ENCODE peak calls at places on chromosomes 2 and 18, in nine cellular contexts. V is right cardiac atrium; B is caudate nucleus; W is uterus; P is CD4-positive, CD25-positive, alpha-beta regulatory T cell; T is brain microvascular endothelial cell; D is HL-60; H is thoracic aorta; M is pancreas. E is an unnamed sample.

GRCh38 chr2:190863946-190864345 is 16.7 kb upstream of the GLS start:
- DNase-seq in V (no peak), B (no peak), W (no peak), P (no peak), T (no peak), D (no peak), H (no peak), M (no peak), E (no peak)

GRCh38 chr2:120348134-120349103 is 2.5 kb downstream of the INHBB start:
- DNase-seq in V (no peak), B (no peak), W (no peak), P (no peak), T (no peak), D (no peak), H (no peak), M (no peak), E (no peak)

GRCh38 chr2:130986890-130987493 is 106.3 kb downstream of the FAM168B start:
- DNase-seq in V (no peak), B (no peak), W (no peak), P (no peak), T (no peak), D (no peak), H (no peak), M (no peak), E (no peak)

GRCh38 chr2:236565879-236566402 is 3.7 kb upstream of the ACKR3 start:
- DNase-seq in V (peak), B (no peak), W (no peak), P (no peak), T (no peak), D (no peak), H (no peak), M (no peak), E (no peak)

GRCh38 chr2:174106736-174107135 is 141.6 kb upstream of the SP3 start:
- DNase-seq in V (no peak), B (no peak), W (no peak), P (no peak), T (no peak), D (no peak), H (no peak), M (no peak), E (no peak)

GRCh38 chr2:238504181-238504711 is 77.5 kb downstream of the ASB1 start:
- DNase-seq in V (no peak), B (no peak), W (no peak), P (no peak), T (no peak), D (no peak), H (no peak), M (no peak), E (no peak)

GRCh38 chr2:7567646-7568045 is 650.4 kb downstream of the RNF144A start:
- DNase-seq in V (no peak), B (no peak), W (no peak), P (peak), T (no peak), D (no peak), H (no peak), M (no peak), E (no peak)

GRCh38 chr2:99881901-99882591 is 260.3 kb downstream of the AFF3 start:
- DNase-seq in V (no peak), B (no peak), W (peak), P (no peak), T (peak), D (no peak), H (no peak), M (no peak), E (no peak)

GRCh38 chr2:16773080-16773713 is 107.6 kb upstream of the CYRIA start:
- DNase-seq in V (peak), B (peak), W (no peak), P (no peak), T (peak), D (peak), H (no peak), M (no peak), E (no peak)

GRCh38 chr2:240586919-240587800 is 626 bp downstream of the CAPN10 start:
- DNase-seq in V (no peak), B (no peak), W (peak), P (peak), T (no peak), D (peak), H (no peak), M (peak), E (no peak)

GRCh38 chr18:70221156-70221910 is 15.8 kb upstream of the RTTN start:
- DNase-seq in V (no peak), B (no peak), W (peak), P (no peak), T (no peak), D (no peak), H (no peak), M (no peak), E (no peak)

GRCh38 chr2:205726506-205726905 is 44.2 kb downstream of the NRP2 start:
- DNase-seq in V (no peak), B (no peak), W (no peak), P (no peak), T (no peak), D (no peak), H (no peak), M (no peak), E (no peak)
- H3K27ac ChIP-seq in V (no peak), B (no peak), W (no peak), P (no peak), T (no peak), D (no peak), H (no peak), M (no peak), E (no peak)

DNA sequence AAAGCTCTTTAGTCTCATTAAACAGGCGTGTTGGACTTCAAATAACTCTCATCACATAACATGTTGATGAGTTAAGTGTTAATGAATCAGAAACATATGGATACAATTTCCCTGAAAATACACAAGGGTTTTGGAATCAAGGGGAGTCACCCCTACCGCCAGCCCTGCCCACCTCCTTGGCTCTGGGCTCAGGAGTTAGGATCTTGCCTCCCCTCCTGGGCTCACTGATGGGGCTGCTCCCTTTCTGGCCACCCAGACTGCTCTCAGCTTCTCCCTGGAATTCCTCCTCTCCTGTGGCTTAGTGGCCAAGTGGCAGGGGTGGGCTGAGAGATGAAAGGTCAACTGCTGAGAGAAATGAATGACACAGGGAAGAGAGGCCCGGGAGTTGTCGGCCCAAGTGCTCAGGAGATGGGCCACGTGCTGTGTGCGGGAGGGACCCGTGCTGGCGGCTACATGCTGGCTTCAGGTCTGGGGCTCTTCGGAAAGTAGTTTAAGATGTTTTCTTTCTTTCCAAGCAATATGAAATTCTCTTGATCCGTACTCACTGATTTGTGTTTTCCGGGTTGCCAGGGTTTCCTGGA is 55.8 kb upstream of the TNP1 start:
- DNase-seq in V (peak), B (no peak), W (peak), P (no peak), T (no peak), D (no peak), H (no peak), M (no peak), E (no peak)
- H3K27ac ChIP-seq in V (no peak), B (no peak), W (peak), P (no peak), T (no peak), D (no peak), H (no peak), M (no peak), E (no peak)

DNA sequence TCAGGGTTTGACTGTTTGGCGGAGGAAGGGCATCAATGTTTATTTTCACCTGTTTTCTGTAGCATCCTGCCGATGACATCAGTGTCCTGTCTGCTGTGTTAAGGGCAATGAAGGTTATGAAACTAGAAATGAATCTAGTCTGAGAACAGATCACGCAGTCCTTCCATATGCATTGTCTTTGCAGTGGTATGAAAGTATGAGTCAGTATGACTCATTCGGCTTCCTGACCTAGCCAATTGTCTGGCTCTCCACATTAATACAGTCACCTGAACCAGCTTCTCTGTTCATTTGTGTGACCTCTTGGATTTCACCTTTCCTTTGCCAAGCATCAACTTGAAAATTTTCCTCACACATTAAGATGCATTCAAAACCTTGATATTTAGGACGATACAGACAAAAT is 353.8 kb downstream of the RND3 start:
- DNase-seq in V (no peak), B (no peak), W (peak), P (peak), T (peak), D (no peak), H (no peak), M (no peak), E (no peak)
- H3K27ac ChIP-seq in V (no peak), B (no peak), W (no peak), P (no peak), T (peak), D (no peak), H (no peak), M (no peak), E (no peak)

GRCh38 chr2:219689676-219690628 is 62.5 kb downstream of the SLC4A3 start:
- DNase-seq in V (no peak), B (no peak), W (peak), P (peak), T (peak), D (peak), H (no peak), M (no peak), E (no peak)

GRCh38 chr2:219684721-219685689 is 57.6 kb downstream of the SLC4A3 start:
- DNase-seq in V (peak), B (peak), W (peak), P (peak), T (peak), D (no peak), H (peak), M (peak), E (peak)

GRCh38 chr2:219688560-219689445 is 61.4 kb downstream of the SLC4A3 start:
- DNase-seq in V (peak), B (no peak), W (peak), P (no peak), T (peak), D (no peak), H (no peak), M (no peak), E (no peak)

GRCh38 chr2:219687266-219687665 is 59.8 kb downstream of the SLC4A3 start:
- DNase-seq in V (no peak), B (no peak), W (no peak), P (no peak), T (peak), D (no peak), H (no peak), M (no peak), E (no peak)

DNA sequence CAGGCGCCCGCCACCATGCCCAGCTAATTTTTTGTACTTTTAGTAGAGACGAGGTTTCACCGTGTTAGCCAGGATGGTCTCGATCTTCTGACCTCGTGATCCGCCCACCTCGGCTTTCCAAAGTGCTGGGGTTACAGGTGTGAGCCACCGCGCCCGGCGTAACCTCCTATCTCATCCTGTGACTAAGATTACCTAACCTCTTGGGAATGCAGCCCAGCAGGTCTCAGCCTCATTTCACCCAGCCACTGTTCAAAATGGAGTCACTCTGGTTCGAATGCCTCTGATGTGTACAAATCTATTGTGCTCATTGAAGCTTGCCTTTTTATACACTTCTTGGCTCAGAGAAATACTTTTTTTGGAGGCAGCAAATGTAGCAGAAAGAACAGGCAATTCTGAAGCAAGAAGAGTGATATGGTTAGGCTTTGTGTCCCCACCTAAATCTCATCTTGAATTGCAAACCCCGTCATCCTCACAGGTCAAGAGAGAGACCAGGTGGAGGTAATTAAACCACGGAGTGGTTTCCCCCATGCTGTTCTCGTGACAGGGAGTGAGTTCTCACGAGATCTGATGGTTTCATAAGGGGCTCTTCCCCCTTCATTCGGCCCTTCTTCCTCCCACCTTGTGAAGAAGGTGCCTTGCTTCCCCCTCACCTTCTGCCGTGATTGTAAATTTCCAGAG is 60.6 kb downstream of the SLC4A3 start:
- DNase-seq in V (no peak), B (no peak), W (no peak), P (no peak), T (no peak), D (no peak), H (no peak), M (no peak), E (no peak)
- H3K27ac ChIP-seq in V (no peak), B (no peak), W (no peak), P (no peak), T (peak), D (no peak), H (peak), M (no peak), E (no peak)

GRCh38 chr2:207674826-207675225 is 36.6 kb upstream of the CCNYL1 start:
- DNase-seq in V (no peak), B (no peak), W (no peak), P (no peak), T (no peak), D (no peak), H (no peak), M (no peak), E (no peak)
- H3K27ac ChIP-seq in V (no peak), B (no peak), W (no peak), P (no peak), T (no peak), D (no peak), H (no peak), M (no peak), E (no peak)

DNA sequence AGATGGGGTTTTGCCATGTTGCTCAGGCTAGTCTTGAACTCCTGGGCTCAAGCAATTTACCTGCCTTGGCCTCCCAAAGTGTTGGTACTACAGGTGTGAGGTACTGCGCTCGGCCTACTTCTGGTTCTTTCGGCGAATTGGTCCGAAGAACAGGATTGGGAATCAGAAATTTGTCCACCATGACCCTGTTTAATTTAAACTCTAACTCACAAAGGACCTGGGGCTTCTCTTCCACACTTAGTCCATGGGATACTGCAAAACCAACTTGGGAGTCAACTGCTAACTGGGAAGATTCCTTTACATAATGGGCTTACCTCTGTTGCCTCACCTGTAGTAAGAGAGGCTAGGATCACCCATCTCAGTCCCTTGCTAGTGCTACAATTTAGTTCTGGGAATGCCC is 79.8 kb upstream of the ZFP36L2 start:
- DNase-seq in V (no peak), B (no peak), W (no peak), P (no peak), T (no peak), D (no peak), H (no peak), M (no peak), E (no peak)
- H3K27ac ChIP-seq in V (peak), B (no peak), W (peak), P (no peak), T (no peak), D (no peak), H (peak), M (no peak), E (peak)

GRCh38 chr18:33513027-33513426 is 65.0 kb upstream of the ASXL3 start:
- DNase-seq in V (no peak), B (no peak), W (no peak), P (no peak), T (no peak), D (no peak), H (no peak), M (no peak), E (no peak)
- H3K27ac ChIP-seq in V (no peak), B (no peak), W (no peak), P (no peak), T (no peak), D (no peak), H (no peak), M (no peak), E (no peak)

GRCh38 chr18:8703781-8704301 is 1.5 kb upstream of the MTCL1 start:
- DNase-seq in V (no peak), B (no peak), W (no peak), P (no peak), T (no peak), D (no peak), H (no peak), M (peak), E (no peak)

GRCh38 chr18:8701546-8702118 is 3.7 kb upstream of the MTCL1 start:
- DNase-seq in V (no peak), B (no peak), W (no peak), P (no peak), T (peak), D (no peak), H (no peak), M (peak), E (no peak)

GRCh38 chr18:8702668-8703067 is 2.7 kb upstream of the MTCL1 start:
- DNase-seq in V (no peak), B (no peak), W (no peak), P (no peak), T (no peak), D (no peak), H (no peak), M (no peak), E (no peak)

GRCh38 chr18:8704361-8705279 is 736 bp upstream of the MTCL1 start:
- DNase-seq in V (peak), B (peak), W (peak), P (peak), T (peak), D (peak), H (peak), M (peak), E (peak)

GRCh38 chr18:8703181-8703638 is 2.1 kb upstream of the MTCL1 start:
- DNase-seq in V (no peak), B (no peak), W (no peak), P (no peak), T (no peak), D (no peak), H (no peak), M (no peak), E (no peak)
- H3K27ac ChIP-seq in V (no peak), B (no peak), W (no peak), P (no peak), T (no peak), D (no peak), H (no peak), M (no peak), E (no peak)